ENCODE peak calls at places on chromosomes 3 and 15, in seven cellular contexts. One of them, this sample, is unnamed.

GRCh38 chr3:195451373-195452000 is 8.7 kb upstream of the ACAP2 start:
- DNase-seq in LoVo: no peak
- DNase-seq in substantia nigra: no peak
- DNase-seq in AG04450: no peak
- DNase-seq in IMR-90: no peak
- DNase-seq in cardiac septum: no peak
- DNase-seq in lung: no peak
- DNase-seq in this sample: peak

GRCh38 chr15:100438570-100438969 is 90.2 kb downstream of the CERS3 start:
- DNase-seq in IMR-90: no peak
- DNase-seq in substantia nigra: no peak
- DNase-seq in AG04450: no peak
- DNase-seq in LoVo: no peak
- DNase-seq in lung: peak
- DNase-seq in cardiac septum: no peak
- DNase-seq in this sample: peak

GRCh38 chr3:10957976-10958749 is 34.4 kb upstream of the SLC6A1 start:
- DNase-seq in cardiac septum: no peak
- DNase-seq in lung: peak
- DNase-seq in AG04450: no peak
- DNase-seq in IMR-90: no peak
- DNase-seq in LoVo: peak
- DNase-seq in substantia nigra: no peak
- DNase-seq in this sample: peak

GRCh38 chr3:8954938-8955763 is 8.1 kb downstream of the RAD18 start:
- DNase-seq in lung: no peak
- DNase-seq in IMR-90: peak
- DNase-seq in cardiac septum: no peak
- DNase-seq in LoVo: no peak
- DNase-seq in substantia nigra: no peak
- DNase-seq in AG04450: no peak
- DNase-seq in this sample: no peak

GRCh38 chr15:85579011-85579701 is 198.8 kb downstream of the AKAP13 start:
- DNase-seq in LoVo: peak
- DNase-seq in cardiac septum: no peak
- DNase-seq in substantia nigra: no peak
- DNase-seq in AG04450: no peak
- DNase-seq in IMR-90: no peak
- DNase-seq in lung: no peak
- DNase-seq in this sample: peak

GRCh38 chr3:197028711-197029510 is 706 bp downstream of the MELTF start:
- DNase-seq in lung: no peak
- DNase-seq in IMR-90: no peak
- DNase-seq in substantia nigra: no peak
- DNase-seq in LoVo: no peak
- DNase-seq in AG04450: no peak
- DNase-seq in cardiac septum: peak
- DNase-seq in this sample: no peak

GRCh38 chr3:152365766-152366593 is 97.3 kb downstream of the MBNL1 start:
- DNase-seq in cardiac septum: no peak
- DNase-seq in LoVo: no peak
- DNase-seq in lung: no peak
- DNase-seq in IMR-90: peak
- DNase-seq in substantia nigra: no peak
- DNase-seq in AG04450: no peak
- DNase-seq in this sample: no peak

GRCh38 chr3:158381274-158381868 is 189.6 kb upstream of the MLF1 start:
- DNase-seq in AG04450: no peak
- DNase-seq in LoVo: no peak
- DNase-seq in lung: no peak
- DNase-seq in IMR-90: peak
- DNase-seq in substantia nigra: no peak
- DNase-seq in cardiac septum: no peak
- DNase-seq in this sample: no peak

GRCh38 chr3:53478166-53478830 is 16.1 kb upstream of the CACNA1D start:
- DNase-seq in IMR-90: no peak
- DNase-seq in AG04450: no peak
- DNase-seq in lung: no peak
- DNase-seq in cardiac septum: no peak
- DNase-seq in LoVo: peak
- DNase-seq in substantia nigra: no peak
- DNase-seq in this sample: no peak

GRCh38 chr3:81645248-81645647 is 116.2 kb downstream of the GBE1 start:
- DNase-seq in LoVo: no peak
- DNase-seq in cardiac septum: no peak
- DNase-seq in AG04450: no peak
- DNase-seq in lung: no peak
- DNase-seq in substantia nigra: no peak
- DNase-seq in IMR-90: no peak
- DNase-seq in this sample: no peak

GRCh38 chr15:26113296-26113695 is 250.2 kb upstream of the ATP10A start:
- DNase-seq in AG04450: no peak
- DNase-seq in substantia nigra: no peak
- DNase-seq in cardiac septum: no peak
- DNase-seq in LoVo: no peak
- DNase-seq in lung: no peak
- DNase-seq in IMR-90: no peak
- DNase-seq in this sample: no peak

GRCh38 chr15:63942486-63943365 is 103.6 kb downstream of the DAPK2 start:
- DNase-seq in substantia nigra: no peak
- DNase-seq in LoVo: no peak
- DNase-seq in AG04450: no peak
- DNase-seq in cardiac septum: no peak
- DNase-seq in IMR-90: no peak
- DNase-seq in lung: no peak
- DNase-seq in this sample: peak

GRCh38 chr3:43217633-43218032 is 68.7 kb upstream of the SNRK start:
- DNase-seq in IMR-90: peak
- DNase-seq in LoVo: no peak
- DNase-seq in cardiac septum: no peak
- DNase-seq in lung: no peak
- DNase-seq in AG04450: no peak
- DNase-seq in substantia nigra: no peak
- DNase-seq in this sample: no peak

GRCh38 chr3:102200126-102200525 is 234.7 kb upstream of the ZPLD1 start:
- DNase-seq in IMR-90: peak
- DNase-seq in AG04450: no peak
- DNase-seq in cardiac septum: no peak
- DNase-seq in lung: no peak
- DNase-seq in substantia nigra: no peak
- DNase-seq in LoVo: no peak
- DNase-seq in this sample: no peak

GRCh38 chr3:39396690-39397089 is 9.8 kb upstream of the RPSA start:
- DNase-seq in lung: no peak
- DNase-seq in AG04450: no peak
- DNase-seq in cardiac septum: no peak
- DNase-seq in IMR-90: no peak
- DNase-seq in substantia nigra: no peak
- DNase-seq in LoVo: no peak
- DNase-seq in this sample: no peak

GRCh38 chr15:91885714-91886265 is 32.3 kb downstream of the SLCO3A1 start:
- DNase-seq in AG04450: no peak
- DNase-seq in substantia nigra: no peak
- DNase-seq in lung: no peak
- DNase-seq in IMR-90: no peak
- DNase-seq in cardiac septum: no peak
- DNase-seq in LoVo: no peak
- DNase-seq in this sample: no peak

GRCh38 chr15:58856090-58856489 is 77.4 kb downstream of the SLTM start:
- DNase-seq in cardiac septum: no peak
- DNase-seq in AG04450: no peak
- DNase-seq in lung: no peak
- DNase-seq in substantia nigra: no peak
- DNase-seq in LoVo: no peak
- DNase-seq in IMR-90: peak
- DNase-seq in this sample: no peak

GRCh38 chr3:191051037-191051436 is 148.0 kb upstream of the OSTN start:
- DNase-seq in LoVo: peak
- DNase-seq in IMR-90: peak
- DNase-seq in AG04450: no peak
- DNase-seq in substantia nigra: no peak
- DNase-seq in lung: no peak
- DNase-seq in cardiac septum: no peak
- DNase-seq in this sample: no peak

GRCh38 chr15:97728791-97729190 is 231.7 kb upstream of the ARRDC4 start:
- DNase-seq in IMR-90: no peak
- DNase-seq in lung: no peak
- DNase-seq in LoVo: no peak
- DNase-seq in substantia nigra: no peak
- DNase-seq in cardiac septum: no peak
- DNase-seq in AG04450: no peak
- DNase-seq in this sample: no peak

GRCh38 chr15:66679043-66679656 is 22.9 kb upstream of the SMAD6 start:
- DNase-seq in IMR-90: peak
- DNase-seq in LoVo: no peak
- DNase-seq in substantia nigra: no peak
- DNase-seq in AG04450: no peak
- DNase-seq in cardiac septum: no peak
- DNase-seq in lung: no peak
- DNase-seq in this sample: no peak

GRCh38 chr15:65303687-65304392 is 637 bp upstream of the RNU5B-1 start:
- DNase-seq in cardiac septum: no peak
- DNase-seq in IMR-90: peak
- DNase-seq in substantia nigra: no peak
- DNase-seq in AG04450: peak
- DNase-seq in lung: peak
- DNase-seq in LoVo: peak
- DNase-seq in this sample: peak

GRCh38 chr3:47113669-47114365 is 50.1 kb downstream of the SETD2 start:
- DNase-seq in LoVo: no peak
- DNase-seq in substantia nigra: no peak
- DNase-seq in cardiac septum: no peak
- DNase-seq in AG04450: peak
- DNase-seq in lung: no peak
- DNase-seq in IMR-90: peak
- DNase-seq in this sample: no peak

GRCh38 chr3:8669019-8669418 is 24.4 kb upstream of the SSUH2 start:
- DNase-seq in LoVo: no peak
- DNase-seq in IMR-90: no peak
- DNase-seq in lung: no peak
- DNase-seq in substantia nigra: no peak
- DNase-seq in AG04450: no peak
- DNase-seq in cardiac septum: no peak
- DNase-seq in this sample: no peak

GRCh38 chr3:127323581-127323980 is 35.7 kb upstream of the PRR20G start:
- DNase-seq in IMR-90: no peak
- DNase-seq in substantia nigra: no peak
- DNase-seq in AG04450: no peak
- DNase-seq in LoVo: no peak
- DNase-seq in cardiac septum: no peak
- DNase-seq in lung: no peak
- DNase-seq in this sample: no peak

GRCh38 chr3:173921741-173922140 is 524.2 kb downstream of the NLGN1 start:
- DNase-seq in LoVo: no peak
- DNase-seq in IMR-90: no peak
- DNase-seq in substantia nigra: no peak
- DNase-seq in cardiac septum: no peak
- DNase-seq in lung: no peak
- DNase-seq in AG04450: no peak
- DNase-seq in this sample: no peak